ENCODE peak calls at places on chromosomes 2 and 18, in nine cellular contexts. One of them, this sample, is unnamed.
A peak's percentile ranks its signal among the peaks of the same experiment; 100 is the strongest.

GRCh38 chr18:31596081-31596872 is 4.6 kb downstream of the TTR start:
- DNase-seq in PC-3: no peak
- DNase-seq in GM10248: no peak
- DNase-seq in neural progenitor cell: no peak
- DNase-seq in colonic mucosa: no peak
- DNase-seq in A549: peak; percentile 5
- DNase-seq in neural crest cell: no peak
- DNase-seq in fibroblast of mammary gland: peak; percentile 11
- DNase-seq in fibroblast of the aortic adventitia: peak; percentile 3
- DNase-seq in this sample: no peak

GRCh38 chr2:70069049-70069448 is 18.2 kb upstream of the PCBP1 start:
- DNase-seq in PC-3: no peak
- DNase-seq in GM10248: peak; percentile 69
- DNase-seq in neural progenitor cell: no peak
- DNase-seq in colonic mucosa: peak; percentile 77
- DNase-seq in A549: no peak
- DNase-seq in neural crest cell: no peak
- DNase-seq in fibroblast of mammary gland: peak; percentile 24
- DNase-seq in fibroblast of the aortic adventitia: no peak
- DNase-seq in this sample: no peak

GRCh38 chr2:43174368-43175186 is 51.8 kb downstream of the ZFP36L2 start:
- DNase-seq in PC-3: no peak
- DNase-seq in GM10248: peak; percentile 85
- DNase-seq in neural progenitor cell: no peak
- DNase-seq in colonic mucosa: peak; percentile 42
- DNase-seq in A549: no peak
- DNase-seq in neural crest cell: no peak
- DNase-seq in fibroblast of mammary gland: no peak
- DNase-seq in fibroblast of the aortic adventitia: no peak
- DNase-seq in this sample: no peak

GRCh38 chr2:120385355-120386127 is 39.6 kb downstream of the INHBB start:
- DNase-seq in PC-3: no peak
- DNase-seq in GM10248: no peak
- DNase-seq in neural progenitor cell: peak; percentile 30
- DNase-seq in colonic mucosa: no peak
- DNase-seq in A549: no peak
- DNase-seq in neural crest cell: peak; percentile 20
- DNase-seq in fibroblast of mammary gland: no peak
- DNase-seq in fibroblast of the aortic adventitia: no peak
- DNase-seq in this sample: no peak

GRCh38 chr2:27369471-27370025 is 590 bp downstream of the EIF2B4 start:
- DNase-seq in PC-3: peak; percentile 54
- DNase-seq in GM10248: no peak
- DNase-seq in neural progenitor cell: no peak
- DNase-seq in colonic mucosa: peak; percentile 65
- DNase-seq in A549: no peak
- DNase-seq in neural crest cell: no peak
- DNase-seq in fibroblast of mammary gland: peak; percentile 59
- DNase-seq in fibroblast of the aortic adventitia: peak; percentile 64
- DNase-seq in this sample: no peak

GRCh38 chr2:211391206-211391605 is 834.8 kb downstream of the CPS1 start:
- DNase-seq in PC-3: no peak
- DNase-seq in GM10248: no peak
- DNase-seq in neural progenitor cell: peak; percentile 67
- DNase-seq in colonic mucosa: no peak
- DNase-seq in A549: no peak
- DNase-seq in neural crest cell: no peak
- DNase-seq in fibroblast of mammary gland: no peak
- DNase-seq in fibroblast of the aortic adventitia: no peak
- DNase-seq in this sample: no peak

GRCh38 chr2:64779117-64779690 is 125.5 kb upstream of the SERTAD2 start:
- DNase-seq in PC-3: peak; percentile 94
- DNase-seq in GM10248: no peak
- DNase-seq in neural progenitor cell: no peak
- DNase-seq in colonic mucosa: no peak
- DNase-seq in A549: peak; percentile 52
- DNase-seq in neural crest cell: no peak
- DNase-seq in fibroblast of mammary gland: peak; percentile 84
- DNase-seq in fibroblast of the aortic adventitia: peak; percentile 96
- DNase-seq in this sample: no peak

GRCh38 chr2:15136639-15137038 is 424.5 kb downstream of the NBAS start:
- DNase-seq in PC-3: no peak
- DNase-seq in GM10248: no peak
- DNase-seq in neural progenitor cell: no peak
- DNase-seq in colonic mucosa: no peak
- DNase-seq in A549: no peak
- DNase-seq in neural crest cell: no peak
- DNase-seq in fibroblast of mammary gland: no peak
- DNase-seq in fibroblast of the aortic adventitia: no peak
- DNase-seq in this sample: no peak

GRCh38 chr18:5518899-5519371 is 24.9 kb downstream of the EPB41L3 start:
- DNase-seq in PC-3: no peak
- DNase-seq in GM10248: no peak
- DNase-seq in neural progenitor cell: no peak
- DNase-seq in colonic mucosa: no peak
- DNase-seq in A549: no peak
- DNase-seq in neural crest cell: no peak
- DNase-seq in fibroblast of mammary gland: peak; percentile 90
- DNase-seq in fibroblast of the aortic adventitia: peak; percentile 80
- DNase-seq in this sample: no peak

GRCh38 chr2:223232896-223233295 is 180.9 kb downstream of the KCNE4 start:
- DNase-seq in PC-3: no peak
- DNase-seq in GM10248: no peak
- DNase-seq in neural progenitor cell: no peak
- DNase-seq in colonic mucosa: no peak
- DNase-seq in A549: no peak
- DNase-seq in neural crest cell: no peak
- DNase-seq in fibroblast of mammary gland: no peak
- DNase-seq in fibroblast of the aortic adventitia: no peak
- DNase-seq in this sample: no peak

DNA sequence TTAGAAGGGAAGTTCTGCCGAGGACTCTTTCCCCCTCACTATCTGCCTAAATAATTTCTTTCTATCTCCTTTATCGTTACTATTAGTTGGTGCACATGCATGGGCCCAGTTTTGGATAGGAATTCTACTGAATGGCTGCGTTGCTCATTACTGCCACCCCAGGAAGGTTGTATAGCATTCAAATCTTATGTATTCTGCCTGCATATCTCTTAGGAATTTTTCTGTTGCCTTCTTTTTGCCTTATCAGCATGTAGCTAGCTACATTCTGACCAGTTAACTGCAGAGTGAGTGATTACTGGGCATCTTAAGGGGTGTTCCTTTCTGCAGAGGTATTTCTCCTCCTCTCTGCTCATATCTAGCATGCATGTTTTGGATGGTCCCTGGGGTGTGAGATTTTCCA is 239.6 kb downstream of the TDRD15 start:
- DNase-seq in PC-3: no peak
- DNase-seq in GM10248: no peak
- DNase-seq in neural progenitor cell: no peak
- DNase-seq in colonic mucosa: no peak
- DNase-seq in A549: no peak
- DNase-seq in neural crest cell: no peak
- DNase-seq in fibroblast of mammary gland: no peak
- DNase-seq in fibroblast of the aortic adventitia: no peak
- DNase-seq in this sample: no peak
- TF ChIP-seq CTCF in PC-3: no peak
- TF ChIP-seq CTCF in GM10248: no peak
- TF ChIP-seq CTCF in neural progenitor cell: peak; percentile 13
- TF ChIP-seq CTCF in colonic mucosa: no peak
- TF ChIP-seq CTCF in A549: no peak
- TF ChIP-seq CTCF in neural crest cell: no peak
- TF ChIP-seq CTCF in fibroblast of mammary gland: no peak
- TF ChIP-seq CTCF in fibroblast of the aortic adventitia: no peak
- TF ChIP-seq CTCF in this sample: no peak

GRCh38 chr18:61957801-61958516 is 65.2 kb upstream of the RNF152 start:
- DNase-seq in PC-3: no peak
- DNase-seq in GM10248: no peak
- DNase-seq in neural progenitor cell: no peak
- DNase-seq in colonic mucosa: no peak
- DNase-seq in A549: no peak
- DNase-seq in neural crest cell: no peak
- DNase-seq in fibroblast of mammary gland: peak; percentile 24
- DNase-seq in fibroblast of the aortic adventitia: no peak
- DNase-seq in this sample: no peak
- TF ChIP-seq CTCF in PC-3: peak; percentile 17
- TF ChIP-seq CTCF in GM10248: no peak
- TF ChIP-seq CTCF in neural progenitor cell: no peak
- TF ChIP-seq CTCF in colonic mucosa: no peak
- TF ChIP-seq CTCF in A549: no peak
- TF ChIP-seq CTCF in neural crest cell: no peak
- TF ChIP-seq CTCF in fibroblast of mammary gland: peak; percentile 5
- TF ChIP-seq CTCF in fibroblast of the aortic adventitia: no peak
- TF ChIP-seq CTCF in this sample: no peak

GRCh38 chr18:46794607-46795006 is 37.8 kb upstream of the ST8SIA5 start:
- DNase-seq in PC-3: no peak
- DNase-seq in GM10248: no peak
- DNase-seq in neural progenitor cell: peak; percentile 21
- DNase-seq in colonic mucosa: no peak
- DNase-seq in A549: no peak
- DNase-seq in neural crest cell: no peak
- DNase-seq in fibroblast of mammary gland: no peak
- DNase-seq in fibroblast of the aortic adventitia: no peak
- DNase-seq in this sample: no peak

GRCh38 chr18:46787674-46788073 is 30.8 kb upstream of the ST8SIA5 start:
- DNase-seq in PC-3: no peak
- DNase-seq in GM10248: no peak
- DNase-seq in neural progenitor cell: no peak
- DNase-seq in colonic mucosa: no peak
- DNase-seq in A549: no peak
- DNase-seq in neural crest cell: no peak
- DNase-seq in fibroblast of mammary gland: no peak
- DNase-seq in fibroblast of the aortic adventitia: no peak
- DNase-seq in this sample: no peak

DNA sequence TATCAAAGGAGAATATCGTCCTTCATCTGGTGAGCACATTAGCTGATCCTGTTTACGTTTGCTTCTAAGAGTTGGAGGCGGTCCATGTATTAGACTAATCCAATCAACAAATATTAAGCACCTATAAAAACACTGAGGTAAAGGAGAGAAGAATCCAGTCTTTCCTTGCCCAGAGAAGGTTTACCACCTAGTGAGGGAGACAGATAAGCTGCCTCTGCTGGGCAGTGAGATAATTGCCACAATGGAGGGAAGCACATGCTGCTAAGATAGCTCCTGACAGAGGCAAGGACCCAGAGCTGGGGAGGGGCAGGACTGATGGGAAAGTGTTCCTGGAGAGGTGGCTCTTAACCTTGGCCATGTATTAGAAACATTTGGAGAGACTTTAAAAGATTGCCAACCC is 36.7 kb upstream of the ST8SIA5 start:
- DNase-seq in PC-3: peak; percentile 2
- DNase-seq in GM10248: no peak
- DNase-seq in neural progenitor cell: no peak
- DNase-seq in colonic mucosa: no peak
- DNase-seq in A549: no peak
- DNase-seq in neural crest cell: no peak
- DNase-seq in fibroblast of mammary gland: no peak
- DNase-seq in fibroblast of the aortic adventitia: no peak
- DNase-seq in this sample: no peak
- TF ChIP-seq CTCF in PC-3: no peak
- TF ChIP-seq CTCF in GM10248: no peak
- TF ChIP-seq CTCF in neural progenitor cell: peak; percentile 14
- TF ChIP-seq CTCF in colonic mucosa: no peak
- TF ChIP-seq CTCF in A549: no peak
- TF ChIP-seq CTCF in neural crest cell: no peak
- TF ChIP-seq CTCF in fibroblast of mammary gland: peak; percentile 9
- TF ChIP-seq CTCF in fibroblast of the aortic adventitia: no peak
- TF ChIP-seq CTCF in this sample: peak; percentile 10

GRCh38 chr2:168338803-168339437 is 91.5 kb upstream of the STK39 start:
- DNase-seq in PC-3: no peak
- DNase-seq in GM10248: no peak
- DNase-seq in neural progenitor cell: no peak
- DNase-seq in colonic mucosa: no peak
- DNase-seq in A549: no peak
- DNase-seq in neural crest cell: no peak
- DNase-seq in fibroblast of mammary gland: no peak
- DNase-seq in fibroblast of the aortic adventitia: no peak
- DNase-seq in this sample: no peak

GRCh38 chr2:168338292-168338691 is 90.9 kb upstream of the STK39 start:
- DNase-seq in PC-3: peak; percentile 40
- DNase-seq in GM10248: no peak
- DNase-seq in neural progenitor cell: no peak
- DNase-seq in colonic mucosa: no peak
- DNase-seq in A549: no peak
- DNase-seq in neural crest cell: no peak
- DNase-seq in fibroblast of mammary gland: no peak
- DNase-seq in fibroblast of the aortic adventitia: no peak
- DNase-seq in this sample: no peak

GRCh38 chr2:168340931-168341330 is 93.5 kb upstream of the STK39 start:
- DNase-seq in PC-3: no peak
- DNase-seq in GM10248: no peak
- DNase-seq in neural progenitor cell: no peak
- DNase-seq in colonic mucosa: no peak
- DNase-seq in A549: no peak
- DNase-seq in neural crest cell: no peak
- DNase-seq in fibroblast of mammary gland: peak; percentile 17
- DNase-seq in fibroblast of the aortic adventitia: peak; percentile 10
- DNase-seq in this sample: no peak

DNA sequence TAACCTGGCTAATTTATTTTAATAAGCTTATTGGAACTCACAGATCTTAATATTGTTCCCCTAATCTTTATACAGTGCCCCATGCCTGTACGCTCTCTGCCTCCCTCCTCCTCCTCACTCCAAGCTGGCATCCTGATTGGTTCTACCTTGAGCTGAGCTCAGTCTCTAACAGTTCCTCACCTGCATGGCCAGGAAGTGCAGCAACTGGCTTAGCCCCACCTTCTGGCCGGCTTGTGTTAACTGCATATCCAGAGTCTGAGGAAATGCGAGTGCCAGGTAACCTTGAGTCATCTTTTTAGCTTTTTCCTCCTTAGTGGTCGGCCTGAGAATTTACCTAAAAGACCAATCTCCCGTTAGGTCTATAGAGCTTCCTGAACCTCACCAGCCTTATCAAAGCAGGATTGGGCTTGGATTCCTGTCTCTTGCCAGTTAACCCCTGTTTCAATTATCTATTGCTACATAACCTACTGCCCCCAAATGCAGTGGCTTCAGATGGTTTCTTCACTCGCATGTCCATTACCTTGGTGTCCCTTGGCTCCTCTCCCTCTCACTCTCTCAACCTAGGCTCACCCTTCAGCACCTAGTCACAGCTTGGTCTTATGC is 89.5 kb upstream of the STK39 start:
- DNase-seq in PC-3: peak; percentile 92
- DNase-seq in GM10248: peak; percentile 22
- DNase-seq in neural progenitor cell: peak; percentile 32
- DNase-seq in colonic mucosa: peak; percentile 77
- DNase-seq in A549: peak; percentile 55
- DNase-seq in neural crest cell: no peak
- DNase-seq in fibroblast of mammary gland: no peak
- DNase-seq in fibroblast of the aortic adventitia: no peak
- DNase-seq in this sample: no peak
- TF ChIP-seq CTCF in PC-3: peak; percentile 89
- TF ChIP-seq CTCF in GM10248: peak; percentile 5
- TF ChIP-seq CTCF in neural progenitor cell: peak; percentile 45
- TF ChIP-seq CTCF in colonic mucosa: peak; percentile 51
- TF ChIP-seq CTCF in A549: peak; percentile 27
- TF ChIP-seq CTCF in neural crest cell: peak; percentile 58
- TF ChIP-seq CTCF in fibroblast of mammary gland: peak; percentile 17
- TF ChIP-seq CTCF in fibroblast of the aortic adventitia: no peak
- TF ChIP-seq CTCF in this sample: peak; percentile 39